ENCODE peak calls at places on chromosomes 13 and 19, in five cellular contexts. C is K562, D is HCT116, J is DND-41, I is neural progenitor cell. W is an unnamed sample.

GRCh38 chr13:41520699-41521630 is 63.6 kb downstream of the RGCC start:
- DNase-seq in C (no peak), D (no peak), J (no peak), I (no peak), W (peak)

GRCh38 chr19:46856062-46857022 is 4.5 kb upstream of the ARHGAP35 start:
- DNase-seq in C (peak), D (peak), J (peak), I (peak), W (peak)

GRCh38 chr13:112885782-112886268 is 83.2 kb upstream of the MCF2L start:
- DNase-seq in C (peak), D (peak), J (no peak), I (peak), W (no peak)

GRCh38 chr13:60986301-60986700 is 429.3 kb downstream of the PCDH20 start:
- DNase-seq in C (no peak), D (no peak), J (no peak), I (no peak), W (no peak)

GRCh38 chr19:39307233-39307821 is 11.1 kb downstream of the IFNL1 start:
- DNase-seq in C (no peak), D (no peak), J (no peak), I (peak), W (no peak)

GRCh38 chr13:103101902-103102301 is 35.7 kb upstream of the SLC10A2 start:
- DNase-seq in C (no peak), D (no peak), J (no peak), I (no peak), W (no peak)

GRCh38 chr19:50658438-50659317 is 9.4 kb downstream of the C19orf81 start:
- DNase-seq in C (peak), D (peak), J (peak), I (peak), W (no peak)

GRCh38 chr13:21733475-21734311 is 62.8 kb downstream of the FGF9 start:
- DNase-seq in C (no peak), D (no peak), J (no peak), I (peak), W (peak)

GRCh38 chr19:21434516-21434915 is 37.6 kb downstream of the ZNF493 start:
- DNase-seq in C (no peak), D (no peak), J (no peak), I (no peak), W (no peak)

GRCh38 chr13:65034266-65034665 is 2195.9 kb downstream of the PCDH9 start:
- DNase-seq in C (no peak), D (no peak), J (no peak), I (no peak), W (no peak)

GRCh38 chr13:51713807-51714206 is 90.2 kb downstream of the DHRS12 start:
- DNase-seq in C (no peak), D (no peak), J (no peak), I (no peak), W (no peak)

GRCh38 chr19:33390120-33390907 is 16.8 kb downstream of the CEBPG start:
- DNase-seq in C (no peak), D (no peak), J (no peak), I (no peak), W (no peak)

GRCh38 chr19:43290568-43291359 is 21.4 kb upstream of the PSG9 start:
- DNase-seq in C (no peak), D (no peak), J (peak), I (no peak), W (no peak)

GRCh38 chr13:36915106-36915505 is 4.9 kb downstream of the SMAD9 start:
- DNase-seq in C (no peak), D (no peak), J (no peak), I (no peak), W (no peak)

GRCh38 chr13:85406269-85406975 is 392.8 kb downstream of the SLITRK6 start:
- DNase-seq in C (no peak), D (no peak), J (no peak), I (no peak), W (no peak)

GRCh38 chr13:106989866-106990265 is 421.9 kb upstream of the ARGLU1 start:
- DNase-seq in C (no peak), D (no peak), J (no peak), I (no peak), W (no peak)

GRCh38 chr19:37905936-37906867 is at the start of gene WDR87:
- DNase-seq in C (peak), D (no peak), J (no peak), I (peak), W (peak)

GRCh38 chr13:86193281-86193680 is 394.1 kb upstream of the SLITRK6 start:
- DNase-seq in C (no peak), D (no peak), J (no peak), I (peak), W (no peak)

GRCh38 chr13:40356011-40356410 is 310.4 kb downstream of the FOXO1 start:
- DNase-seq in C (no peak), D (no peak), J (no peak), I (no peak), W (no peak)

GRCh38 chr13:90230311-90230710 is 1117.2 kb upstream of the MIR17HG start:
- DNase-seq in C (no peak), D (no peak), J (no peak), I (no peak), W (no peak)

GRCh38 chr19:23527797-23528196 is 132.5 kb upstream of the ZNF91 start:
- DNase-seq in C (no peak), D (no peak), J (peak), I (no peak), W (no peak)

GRCh38 chr13:91567485-91568207 is 169.2 kb downstream of the GPC5 start:
- DNase-seq in C (no peak), D (no peak), J (no peak), I (no peak), W (no peak)

GRCh38 chr19:3687774-3688706 is 12.2 kb downstream of the PIP5K1C start:
- DNase-seq in C (no peak), D (no peak), J (no peak), I (peak), W (no peak)

GRCh38 chr13:59879281-59879680 is 284.4 kb downstream of the DIAPH3 start:
- DNase-seq in C (no peak), D (no peak), J (no peak), I (no peak), W (no peak)

GRCh38 chr19:51511353-51511752 is 9.8 kb upstream of the SIGLEC12 start:
- DNase-seq in C (peak), D (peak), J (peak), I (peak), W (peak)

GRCh38 chr13:46058268-46058667 is 5.7 kb upstream of the ZC3H13 start:
- DNase-seq in C (no peak), D (no peak), J (no peak), I (no peak), W (no peak)

GRCh38 chr19:57071414-57071813 is 48.4 kb upstream of the USP29 start:
- DNase-seq in C (no peak), D (no peak), J (no peak), I (no peak), W (no peak)

GRCh38 chr19:42131149-42132029 is 857 bp downstream of the POU2F2 start:
- DNase-seq in C (no peak), D (no peak), J (no peak), I (no peak), W (peak)

GRCh38 chr13:71360041-71360440 is 507.0 kb downstream of the DACH1 start:
- DNase-seq in C (no peak), D (no peak), J (no peak), I (no peak), W (no peak)

GRCh38 chr13:50170447-50171037 is 155.3 kb downstream of the KCNRG start:
- DNase-seq in C (no peak), D (no peak), J (no peak), I (no peak), W (no peak)

GRCh38 chr13:30346159-30346788 is 38.9 kb upstream of the KATNAL1 start:
- DNase-seq in C (no peak), D (no peak), J (peak), I (no peak), W (no peak)

GRCh38 chr13:30910676-30911075 is 4.6 kb downstream of the MEDAG start:
- DNase-seq in C (no peak), D (no peak), J (no peak), I (no peak), W (no peak)

GRCh38 chr19:14073232-14073924 is 792 bp downstream of the MISP3 start:
- DNase-seq in C (peak), D (no peak), J (peak), I (peak), W (peak)

GRCh38 chr19:51600940-51601575 is 29.1 kb downstream of the SIGLEC5 start:
- DNase-seq in C (no peak), D (no peak), J (no peak), I (no peak), W (no peak)

GRCh38 chr19:36604656-36605100 is 435 bp upstream of the ZNF382 start:
- DNase-seq in C (peak), D (no peak), J (peak), I (peak), W (peak)

GRCh38 chr13:43469791-43470190 is 317.0 kb downstream of the ENOX1 start:
- DNase-seq in C (no peak), D (no peak), J (no peak), I (no peak), W (no peak)

GRCh38 chr19:43152217-43152616 is 34.1 kb downstream of the PSG5 start:
- DNase-seq in C (no peak), D (no peak), J (no peak), I (no peak), W (no peak)

DNA sequence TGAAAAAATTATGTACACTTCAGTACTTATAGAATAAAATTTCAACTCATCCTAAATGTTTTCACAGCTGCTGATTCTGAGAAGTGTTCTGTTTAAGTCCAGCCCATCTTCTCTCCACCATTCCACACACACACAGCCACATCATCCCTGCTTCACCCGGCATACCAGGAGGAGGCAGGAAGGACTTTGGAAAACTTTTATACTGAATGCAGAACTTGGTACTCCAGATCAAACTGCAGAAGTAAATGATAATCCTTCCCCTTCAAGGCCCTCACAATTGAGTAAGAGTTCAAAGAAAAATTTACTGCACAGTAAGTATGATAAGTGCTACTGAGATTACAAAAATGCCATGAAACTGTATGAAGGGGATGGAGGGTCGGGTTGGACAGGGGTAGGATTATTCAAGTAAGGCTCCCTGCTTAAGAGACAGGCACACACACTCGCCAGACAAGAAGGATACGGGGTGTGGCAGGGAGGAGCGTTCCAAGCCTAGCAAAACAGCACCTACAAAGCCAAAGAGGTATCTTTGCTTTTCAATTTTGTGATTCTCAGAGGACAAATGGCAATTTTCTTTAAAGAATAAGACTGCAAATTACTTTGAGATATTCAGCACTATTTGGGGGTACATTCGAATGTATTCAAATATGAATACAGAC is 2.6 kb downstream of the USP12 start:
- DNase-seq in C (peak), D (no peak), J (no peak), I (no peak), W (no peak)
- H3K4me2 ChIP-seq in C (peak), D (peak), J (peak), I (no peak), W (no peak)

GRCh38 chr19:18770663-18771327 is 20.3 kb downstream of the COMP start:
- DNase-seq in C (no peak), D (no peak), J (no peak), I (no peak), W (no peak)

GRCh38 chr19:18772620-18773587 is 18.2 kb downstream of the COMP start:
- DNase-seq in C (no peak), D (no peak), J (no peak), I (no peak), W (no peak)

GRCh38 chr19:18769989-18770528 is 21.0 kb downstream of the COMP start:
- DNase-seq in C (no peak), D (no peak), J (no peak), I (no peak), W (no peak)

GRCh38 chr19:18773682-18774081 is 17.4 kb downstream of the COMP start:
- DNase-seq in C (no peak), D (no peak), J (no peak), I (no peak), W (no peak)

DNA sequence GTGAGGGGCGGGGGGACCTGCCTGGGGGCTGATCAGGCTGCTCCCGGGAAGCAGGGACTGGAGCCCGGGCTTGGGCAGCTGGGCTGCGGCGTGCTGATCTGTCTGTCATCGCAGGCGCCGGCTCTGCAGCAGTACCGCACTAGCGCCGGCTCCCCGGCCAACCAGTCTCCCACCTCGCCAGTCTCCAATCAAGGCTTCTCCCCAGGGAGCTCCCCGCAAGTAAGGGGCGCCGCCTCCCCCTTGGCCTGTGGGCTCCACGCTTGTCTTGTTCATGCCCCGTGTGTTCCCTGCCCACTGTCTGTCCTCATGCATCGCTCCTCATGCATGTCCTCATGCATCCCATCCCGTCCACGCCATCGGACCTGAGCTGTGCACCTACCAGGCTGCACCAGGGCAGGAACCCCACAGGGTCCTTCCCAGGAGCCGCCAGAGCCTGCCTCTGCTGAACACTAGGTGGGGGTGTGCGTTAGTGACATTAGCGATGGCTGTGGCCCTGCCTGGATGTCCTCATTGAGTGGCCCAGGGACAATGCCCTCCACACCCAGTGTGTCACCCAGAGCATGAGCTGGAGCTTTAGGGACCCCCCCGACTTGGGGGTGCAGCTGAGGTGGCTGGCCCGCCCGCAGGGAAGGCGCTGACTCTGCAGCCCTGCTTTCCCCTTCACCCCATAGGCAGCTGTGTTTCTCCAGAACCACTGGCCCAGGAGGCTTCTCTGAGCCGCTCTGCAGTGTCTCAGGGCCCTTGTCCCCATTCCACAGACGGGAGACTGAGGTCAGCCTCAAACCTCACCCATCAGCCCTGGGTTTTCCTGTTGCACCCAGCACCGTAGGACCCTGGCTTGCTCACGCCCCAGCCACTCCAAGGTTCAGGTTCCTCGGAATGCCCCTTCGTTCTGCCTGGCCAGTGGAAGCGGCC is 19.5 kb downstream of the COMP start:
- DNase-seq in C (peak), D (no peak), J (no peak), I (peak), W (peak)
- H3K4me2 ChIP-seq in C (no peak), D (no peak), J (no peak), I (no peak), W (no peak)

DNA sequence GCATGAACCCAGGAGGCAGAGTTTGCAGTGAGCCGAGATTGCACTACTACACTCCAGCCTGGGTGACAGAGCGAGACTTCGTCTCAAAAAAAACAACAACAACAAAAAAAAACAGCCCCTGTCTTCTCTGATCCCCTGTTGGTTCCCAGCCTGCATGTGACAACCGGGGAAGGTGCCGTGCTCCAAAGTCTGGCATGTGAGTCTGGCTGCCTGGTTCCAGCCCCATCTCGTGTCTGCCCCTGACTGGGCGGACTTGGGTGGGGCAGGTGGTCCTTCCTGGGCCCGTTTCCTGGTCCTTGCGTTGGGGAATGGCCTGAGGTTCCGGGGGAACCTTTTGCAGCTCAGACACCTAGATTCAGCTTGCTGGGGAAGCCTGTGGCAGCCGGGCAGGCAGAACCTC is 50.5 kb downstream of the DNM2 start:
- DNase-seq in C (no peak), D (no peak), J (no peak), I (no peak), W (no peak)
- H3K4me2 ChIP-seq in C (no peak), D (no peak), J (no peak), I (no peak), W (no peak)

GRCh38 chr19:48319647-48320537 is 5.5 kb upstream of the EMP3 start:
- DNase-seq in C (peak), D (peak), J (peak), I (peak), W (peak)
- H3K4me2 ChIP-seq in C (peak), D (peak), J (no peak), I (no peak), W (peak)

GRCh38 chr19:10887616-10888367 is 16.4 kb downstream of the CARM1 start:
- DNase-seq in C (no peak), D (no peak), J (no peak), I (no peak), W (peak)
- H3K4me2 ChIP-seq in C (no peak), D (no peak), J (no peak), I (peak), W (peak)

DNA sequence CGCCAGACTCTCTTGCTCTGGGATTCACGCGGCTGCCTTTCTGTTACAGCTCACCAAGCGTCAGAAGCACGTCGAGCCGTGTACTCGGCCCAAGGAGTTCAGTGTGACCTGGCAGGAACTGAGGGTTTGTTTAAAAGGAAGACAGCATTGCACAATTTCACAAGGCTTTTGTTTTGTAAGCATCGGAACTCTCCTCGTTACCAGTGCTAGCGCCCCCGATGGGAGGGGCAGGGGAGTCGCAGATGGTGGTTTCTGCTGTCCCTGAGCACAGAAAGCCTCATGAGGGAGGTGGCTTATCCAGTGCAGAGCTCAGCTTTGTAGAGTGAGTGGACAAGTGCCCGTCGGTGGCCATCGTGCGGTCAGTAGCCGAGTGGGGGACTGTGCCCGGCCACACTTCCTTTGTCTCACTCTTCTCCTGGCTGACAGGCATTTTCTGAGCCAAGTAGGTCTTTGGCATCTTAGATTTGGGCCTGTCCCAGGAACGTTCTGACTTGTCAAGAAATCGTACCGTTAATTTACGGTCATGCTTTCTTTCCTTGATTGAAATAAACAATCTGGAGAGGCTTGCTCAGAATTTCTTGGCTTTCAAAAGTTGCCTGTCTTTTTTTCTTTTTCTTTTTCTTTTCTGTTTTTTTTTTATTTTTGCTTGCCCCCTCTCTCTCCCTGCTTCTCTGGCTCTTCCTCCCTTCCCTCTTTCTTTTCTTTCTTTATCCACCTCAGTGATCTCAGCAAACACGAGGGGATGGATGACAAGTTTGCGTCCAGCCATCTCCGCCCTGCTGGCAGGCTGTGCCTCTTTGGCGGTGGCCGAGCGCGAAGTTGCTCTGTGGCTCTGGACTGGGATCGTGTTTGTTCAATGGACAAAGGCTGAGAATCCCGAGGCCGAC is 7.7 kb downstream of the KDM4B start:
- DNase-seq in C (peak), D (no peak), J (no peak), I (peak), W (peak)
- H3K4me2 ChIP-seq in C (no peak), D (peak), J (no peak), I (no peak), W (peak)

GRCh38 chr19:44634785-44635184 is 8.9 kb upstream of the PVR start:
- DNase-seq in C (no peak), D (no peak), J (no peak), I (no peak), W (no peak)
- H3K4me2 ChIP-seq in C (no peak), D (no peak), J (no peak), I (no peak), W (no peak)

GRCh38 chr13:67131393-67131792 is 98.7 kb downstream of the PCDH9 start:
- DNase-seq in C (no peak), D (no peak), J (no peak), I (no peak), W (no peak)

GRCh38 chr13:67135356-67135755 is 94.8 kb downstream of the PCDH9 start:
- DNase-seq in C (no peak), D (no peak), J (no peak), I (no peak), W (no peak)

GRCh38 chr13:67136157-67136556 is 94.0 kb downstream of the PCDH9 start:
- DNase-seq in C (peak), D (no peak), J (no peak), I (no peak), W (no peak)

GRCh38 chr13:67134322-67135129 is 95.6 kb downstream of the PCDH9 start:
- DNase-seq in C (peak), D (no peak), J (peak), I (no peak), W (no peak)

GRCh38 chr13:67133476-67133875 is 96.7 kb downstream of the PCDH9 start:
- DNase-seq in C (no peak), D (no peak), J (no peak), I (no peak), W (no peak)
- H3K4me2 ChIP-seq in C (no peak), D (no peak), J (peak), I (no peak), W (no peak)

DNA sequence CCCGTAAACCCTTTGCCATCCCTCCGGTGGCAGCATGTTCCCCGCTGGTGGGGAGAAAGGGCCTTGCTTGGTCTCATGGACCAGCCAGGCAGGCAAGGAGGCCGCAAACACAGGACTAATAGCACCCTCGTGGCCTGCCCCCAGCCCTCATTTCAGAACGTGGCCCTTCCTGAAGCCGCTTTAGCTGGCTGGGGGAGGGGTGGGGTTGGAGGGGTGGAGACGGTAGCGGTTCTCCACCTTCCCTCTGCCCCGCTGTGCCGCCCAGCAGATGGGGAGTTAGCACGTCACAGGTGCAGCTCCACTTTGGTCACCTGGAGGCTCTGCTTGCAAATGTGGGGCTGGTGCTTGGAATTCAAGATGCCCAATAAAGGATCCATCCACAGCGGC is 59.3 kb upstream of the URI1 start:
- DNase-seq in C (no peak), D (no peak), J (no peak), I (no peak), W (no peak)
- H3K4me2 ChIP-seq in C (no peak), D (no peak), J (no peak), I (no peak), W (no peak)